ENCODE peak calls at places on chromosomes 3 and 15, in seven cellular contexts. Y is GM23338, F is fibroblast of lung, G is IMR-90, X is osteoblast, J is OCI-LY7, E is hepatocyte. C is an unnamed sample. For H4K20me1, the result is how much of the 10 kb centered on the place peaks cover.

GRCh38 chr3:53114412-53115074 is 15.7 kb downstream of the RFT1 start:
- DNase-seq in J (no peak), G (peak), F (peak), Y (no peak), X (no peak), E (no peak), C (peak)

GRCh38 chr3:52298147-52299098 is 10.8 kb downstream of the GLYCTK start:
- DNase-seq in Y (peak), G (no peak), J (no peak), X (peak), F (no peak), E (peak), C (no peak)

GRCh38 chr15:93030430-93031102 is 58.4 kb downstream of the RGMA start:
- DNase-seq in X (peak), Y (peak), F (peak), G (peak), J (peak), E (peak), C (peak)

GRCh38 chr3:37171144-37171543 is 3.2 kb downstream of the LRRFIP2 start:
- DNase-seq in G (no peak), X (no peak), E (no peak), F (peak), Y (no peak), J (no peak), C (no peak)

GRCh38 chr3:138135141-138135832 is 3.1 kb upstream of the A4GNT start:
- DNase-seq in G (no peak), J (no peak), Y (no peak), X (no peak), F (no peak), E (no peak), C (no peak)

GRCh38 chr15:94335616-94336015 is 104.3 kb downstream of the MCTP2 start:
- DNase-seq in X (no peak), E (no peak), J (no peak), F (peak), G (peak), Y (no peak), C (no peak)

GRCh38 chr3:62151591-62151990 is 221.8 kb downstream of the FEZF2 start:
- DNase-seq in J (no peak), X (no peak), Y (no peak), F (no peak), E (no peak), G (peak), C (peak)

GRCh38 chr3:183688869-183689268 is 8.7 kb upstream of the YEATS2 start:
- DNase-seq in E (no peak), G (peak), F (peak), X (no peak), Y (no peak), J (no peak), C (no peak)

GRCh38 chr15:86837631-86838030 is 758.0 kb downstream of the AGBL1 start:
- DNase-seq in E (no peak), F (peak), J (no peak), G (no peak), Y (peak), X (peak), C (peak)

GRCh38 chr3:4741404-4742307 is 237.6 kb upstream of the BHLHE40 start:
- DNase-seq in J (no peak), Y (no peak), G (peak), F (peak), E (peak), X (peak), C (peak)

GRCh38 chr3:128942161-128942952 is 51.5 kb downstream of the CFAP92 start:
- DNase-seq in G (no peak), Y (no peak), X (no peak), J (no peak), F (no peak), E (no peak), C (no peak)

GRCh38 chr15:42427429-42428223 is 63.3 kb downstream of the ZNF106 start:
- DNase-seq in X (peak), E (no peak), F (peak), J (no peak), G (peak), Y (no peak), C (peak)

GRCh38 chr3:40079845-40080240 is 229.7 kb upstream of the EIF1B start:
- DNase-seq in G (no peak), X (no peak), E (no peak), F (no peak), Y (no peak), J (no peak), C (peak)

GRCh38 chr15:60994842-60995495 is 234.1 kb downstream of the RORA start:
- DNase-seq in E (no peak), G (no peak), Y (no peak), J (no peak), F (no peak), X (no peak), C (no peak)

GRCh38 chr3:60610441-60611112 is 640.7 kb downstream of the FHIT start:
- DNase-seq in F (peak), Y (no peak), J (no peak), E (peak), X (peak), G (peak), C (peak)

GRCh38 chr3:152870027-152870426 is 35.1 kb downstream of the P2RY1 start:
- DNase-seq in J (no peak), F (no peak), Y (no peak), E (no peak), X (no peak), G (no peak), C (no peak)

GRCh38 chr3:119524931-119525662 is 26.8 kb downstream of the TIMMDC1 start:
- DNase-seq in J (no peak), Y (peak), X (peak), G (no peak), F (peak), E (no peak), C (peak)

GRCh38 chr3:13798401-13798800 is 81.5 kb downstream of the WNT7A start:
- DNase-seq in J (no peak), F (no peak), E (no peak), Y (no peak), G (no peak), X (no peak), C (no peak)

GRCh38 chr3:45167011-45167911 is 21.1 kb upstream of the CDCP1 start:
- DNase-seq in Y (peak), E (peak), X (peak), F (peak), J (no peak), G (peak), C (peak)

GRCh38 chr3:181382656-181383055 is 329.1 kb upstream of the SOX2 start:
- DNase-seq in F (no peak), G (no peak), J (no peak), Y (no peak), E (no peak), X (no peak), C (no peak)

GRCh38 chr3:56998081-56998529 is 62.4 kb upstream of the SPATA12 start:
- DNase-seq in Y (no peak), E (no peak), F (no peak), X (no peak), J (no peak), G (no peak), C (no peak)

GRCh38 chr3:127689266-127689860 is 16.6 kb downstream of the ABTB1 start:
- DNase-seq in G (no peak), X (no peak), J (no peak), F (no peak), Y (no peak), E (no peak), C (no peak)

GRCh38 chr3:172711457-172711800 is 562 bp upstream of the NCEH1 start:
- DNase-seq in G (no peak), X (no peak), Y (no peak), E (peak), J (peak), F (no peak), C (no peak)

GRCh38 chr15:81281925-81282895 is 41.7 kb downstream of the STARD5 start:
- DNase-seq in X (no peak), J (no peak), E (no peak), F (no peak), Y (no peak), G (no peak), C (no peak)

GRCh38 chr3:121660356-121661171 is at the start of gene HCLS1:
- DNase-seq in X (no peak), Y (peak), G (no peak), F (no peak), E (no peak), J (peak), C (no peak)

GRCh38 chr3:71185733-71186455 is 397.6 kb downstream of the FOXP1 start:
- DNase-seq in J (peak), G (peak), F (peak), E (peak), Y (no peak), X (peak), C (peak)

GRCh38 chr3:153614131-153614530 is 452.1 kb downstream of the RAP2B start:
- DNase-seq in Y (no peak), J (no peak), F (no peak), G (no peak), X (no peak), E (no peak), C (no peak)

GRCh38 chr15:80984856-80985255 is 4.8 kb downstream of the MESD start:
- DNase-seq in J (no peak), E (no peak), F (no peak), Y (no peak), X (no peak), G (no peak), C (no peak)

GRCh38 chr3:137084579-137084978 is 126.8 kb downstream of the IL20RB start:
- DNase-seq in X (no peak), E (no peak), J (no peak), G (no peak), F (no peak), Y (peak), C (no peak)

GRCh38 chr15:27449940-27450339 is 479.0 kb downstream of the GABRG3 start:
- DNase-seq in E (no peak), X (no peak), J (no peak), G (no peak), Y (no peak), F (no peak), C (no peak)

GRCh38 chr15:34179257-34179656 is 30.6 kb downstream of the KATNBL1 start:
- DNase-seq in E (no peak), X (no peak), J (no peak), F (no peak), Y (no peak), G (no peak), C (no peak)

GRCh38 chr15:23033979-23034378 is 5.4 kb downstream of the TUBGCP5 start:
- DNase-seq in Y (no peak), E (no peak), G (no peak), X (no peak), J (no peak), F (no peak), C (no peak)

GRCh38 chr15:22735781-22736180 is 50.7 kb upstream of the NIPA1 start:
- DNase-seq in J (no peak), E (no peak), Y (no peak), G (peak), F (peak), X (no peak), C (peak)

GRCh38 chr3:159757341-159758060 is 231.1 kb upstream of the IL12A start:
- DNase-seq in E (no peak), J (no peak), X (no peak), Y (no peak), F (no peak), G (peak), C (no peak)

GRCh38 chr3:9542182-9542581 is 11.4 kb downstream of the LHFPL4 start:
- DNase-seq in X (no peak), G (no peak), F (no peak), Y (no peak), J (no peak), E (no peak), C (no peak)

GRCh38 chr15:60957111-60957510 is 272.0 kb downstream of the RORA start:
- DNase-seq in G (no peak), J (no peak), Y (no peak), E (no peak), F (no peak), X (no peak), C (peak)

GRCh38 chr3:132486086-132486485 is 68.8 kb downstream of the DNAJC13 start:
- DNase-seq in Y (no peak), G (peak), F (peak), E (no peak), X (no peak), J (no peak), C (no peak)

GRCh38 chr15:68682330-68682729 is 103.5 kb downstream of the CORO2B start:
- DNase-seq in G (no peak), E (no peak), X (no peak), Y (peak), J (peak), F (no peak), C (no peak)

GRCh38 chr3:42906085-42906904 is at the start of gene ZNF662:
- DNase-seq in F (peak), J (no peak), Y (peak), X (peak), G (no peak), E (no peak), C (no peak)

GRCh38 chr3:177141899-177142651 is 55.2 kb downstream of the TBL1XR1 start:
- DNase-seq in G (no peak), J (peak), E (no peak), X (no peak), Y (no peak), F (no peak), C (no peak)
- H4K20me1 ChIP-seq in G (half or more), J (under half), E (half or more), X (half or more), Y (half or more), F (under half), C (half or more)

DNA sequence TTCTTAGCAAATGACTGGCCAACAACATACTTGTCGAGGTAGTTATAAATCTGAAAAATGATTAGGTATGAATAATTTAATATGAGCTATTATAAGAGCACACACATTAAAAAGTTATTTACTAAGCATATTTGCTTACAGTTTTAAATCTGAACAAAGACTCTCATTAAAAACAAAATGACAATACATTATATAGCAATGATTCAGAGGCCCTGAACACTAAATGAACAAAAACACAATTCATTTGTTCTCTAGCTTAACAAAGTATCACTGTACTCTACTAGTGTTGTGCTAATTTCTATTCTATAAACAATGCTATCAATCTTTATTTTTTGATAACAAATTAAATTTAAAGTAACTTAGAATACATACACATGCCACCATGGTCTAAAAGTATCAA is 21.0 kb downstream of the CLPX start:
- DNase-seq in E (no peak), F (no peak), X (no peak), G (no peak), Y (no peak), J (no peak), C (no peak)
- H4K20me1 ChIP-seq in E (under half), F (under half), X (under half), G (under half), Y (under half), J (under half), C (under half)

GRCh38 chr3:46400000-46400734 is 6.7 kb downstream of the CCR5AS start:
- DNase-seq in X (peak), Y (no peak), G (peak), F (peak), E (peak), J (no peak), C (peak)
- H4K20me1 ChIP-seq in X (under half), Y (under half), G (under half), F (under half), E (under half), J (under half), C (under half)

DNA sequence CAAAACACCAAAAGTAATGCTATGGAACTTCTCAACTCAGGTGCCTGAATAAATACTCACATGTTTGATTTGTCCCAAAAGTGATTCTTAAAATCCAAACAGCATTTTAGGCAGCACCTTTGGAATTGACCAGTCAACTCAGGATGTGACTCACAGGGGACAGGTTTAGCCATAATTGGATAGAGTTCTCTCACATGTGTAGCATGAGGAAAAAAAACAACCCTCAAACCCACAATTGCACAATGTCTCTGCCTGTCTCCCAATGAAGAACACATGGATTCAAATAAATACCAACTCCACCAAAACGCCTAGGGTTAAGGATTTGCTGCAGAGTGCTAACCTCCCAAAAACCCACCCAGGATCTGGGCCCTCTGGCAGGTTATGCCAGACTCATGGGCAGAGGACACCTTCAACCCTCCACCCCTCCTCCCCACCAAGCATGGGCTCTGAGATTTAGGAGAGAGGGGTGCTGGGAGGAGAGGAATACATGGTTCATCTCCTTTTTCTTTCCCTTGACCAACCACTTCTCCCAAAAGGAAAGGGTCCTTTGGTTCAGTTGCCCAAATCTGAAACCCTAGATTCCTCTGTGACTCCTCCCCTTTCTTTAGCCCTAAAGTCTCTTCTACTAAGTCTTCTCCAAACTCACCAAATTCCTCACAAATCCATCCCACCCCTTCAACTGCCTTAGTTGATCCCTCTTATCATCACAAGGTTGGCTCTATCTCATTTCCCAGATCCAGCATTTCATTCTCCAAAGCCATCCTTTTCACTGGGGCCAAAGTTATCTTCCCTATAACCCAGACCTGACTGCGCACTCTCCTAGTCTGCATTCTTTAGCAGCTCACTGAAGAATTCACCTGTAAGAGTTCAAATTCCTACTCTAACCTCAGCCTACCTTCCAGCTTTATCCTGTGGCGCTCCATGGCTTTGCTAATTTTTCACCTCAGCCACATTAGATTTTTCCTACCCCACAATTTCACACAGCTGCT is 7.7 kb downstream of the RYK start:
- DNase-seq in G (peak), Y (peak), X (peak), F (peak), E (no peak), J (no peak), C (peak)
- H4K20me1 ChIP-seq in G (half or more), Y (half or more), X (half or more), F (under half), E (half or more), J (under half), C (half or more)

GRCh38 chr3:8336456-8336855 is 165.2 kb upstream of the LMCD1 start:
- DNase-seq in F (no peak), G (no peak), X (no peak), E (no peak), J (no peak), Y (peak), C (no peak)
- H4K20me1 ChIP-seq in F (under half), G (under half), X (under half), E (under half), J (under half), Y (under half), C (under half)

GRCh38 chr15:58738051-58738707 is 11.3 kb downstream of the ADAM10 start:
- DNase-seq in J (no peak), G (peak), E (no peak), X (no peak), Y (no peak), F (peak), C (no peak)
- H4K20me1 ChIP-seq in J (under half), G (half or more), E (half or more), X (under half), Y (half or more), F (under half), C (half or more)

GRCh38 chr3:72439321-72440183 is 408.7 kb downstream of the SHQ1 start:
- DNase-seq in Y (no peak), F (no peak), E (no peak), G (peak), X (no peak), J (peak), C (peak)
- H4K20me1 ChIP-seq in Y (half or more), F (under half), E (half or more), G (half or more), X (half or more), J (half or more), C (half or more)

DNA sequence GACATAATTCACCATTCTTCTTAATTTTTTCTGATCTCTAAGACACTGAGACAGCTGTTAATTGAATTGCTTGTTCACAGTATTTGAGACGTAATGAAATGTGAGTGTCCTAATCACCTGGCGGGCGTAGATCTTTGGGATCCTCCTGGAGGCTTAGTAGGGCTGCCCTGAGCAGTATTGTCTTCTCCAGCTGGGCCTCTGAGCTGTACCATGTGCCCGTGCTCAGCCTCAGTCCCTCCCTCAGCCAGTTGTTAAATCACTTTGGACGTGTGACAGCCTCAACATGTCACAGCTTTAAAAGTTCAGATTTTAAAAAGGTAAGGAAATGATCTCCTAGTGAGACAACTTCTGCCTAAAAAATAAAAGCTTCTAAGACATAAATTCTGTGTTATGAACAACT is 35.5 kb downstream of the IGF1R start:
- DNase-seq in J (no peak), Y (no peak), F (no peak), E (no peak), X (no peak), G (no peak), C (no peak)
- H4K20me1 ChIP-seq in J (under half), Y (half or more), F (under half), E (half or more), X (under half), G (half or more), C (half or more)